ENCODE peak calls at places on chromosome 19, in seven cellular contexts. M, I, K, T, N, Y and G are unnamed samples.

GRCh38 chr19:46713781-46714522 is 3.0 kb downstream of the PRKD2 start:
- DNase-seq in M (peak), I (peak), K (peak), T (peak), N (peak), Y (peak), G (peak)

GRCh38 chr19:36060430-36060829 is 5.7 kb downstream of the WDR62 start:
- DNase-seq in M (peak), I (no peak), K (no peak), T (peak), N (peak), Y (peak), G (no peak)

GRCh38 chr19:8242212-8242821 is 33.1 kb downstream of the CERS4 start:
- DNase-seq in M (peak), I (no peak), K (no peak), T (no peak), N (no peak), Y (no peak), G (peak)

GRCh38 chr19:56671613-56671994 is at the start of gene ZNF835:
- DNase-seq in M (peak), I (peak), K (peak), T (peak), N (peak), Y (peak), G (peak)

GRCh38 chr19:35903550-35904179 is 1.3 kb downstream of the HCST start:
- DNase-seq in M (peak), I (peak), K (peak), T (peak), N (peak), Y (peak), G (peak)

GRCh38 chr19:39677931-39678889 is 22.5 kb downstream of the LGALS16 start:
- DNase-seq in M (no peak), I (no peak), K (no peak), T (peak), N (no peak), Y (peak), G (no peak)

GRCh38 chr19:41431426-41432386 is 4.5 kb upstream of the B3GNT8 start:
- DNase-seq in M (peak), I (no peak), K (no peak), T (peak), N (peak), Y (peak), G (no peak)

GRCh38 chr19:46954502-46955004 is 65.1 kb upstream of the NPAS1 start:
- DNase-seq in M (no peak), I (no peak), K (no peak), T (no peak), N (no peak), Y (no peak), G (no peak)

GRCh38 chr19:36916991-36917390 is 859 bp downstream of the ZNF568 start:
- DNase-seq in M (peak), I (no peak), K (no peak), T (no peak), N (peak), Y (no peak), G (no peak)

GRCh38 chr19:16429066-16429758 is 42.6 kb downstream of the EPS15L1 start:
- DNase-seq in M (no peak), I (no peak), K (no peak), T (peak), N (no peak), Y (peak), G (no peak)

GRCh38 chr19:18086590-18087138 is at the start of gene IL12RB1:
- DNase-seq in M (no peak), I (no peak), K (no peak), T (peak), N (peak), Y (no peak), G (no peak)

GRCh38 chr19:1362385-1363257 is 21.1 kb upstream of the NDUFS7 start:
- DNase-seq in M (no peak), I (no peak), K (no peak), T (no peak), N (no peak), Y (no peak), G (no peak)

GRCh38 chr19:19488875-19489690 is 26.3 kb downstream of the TSSK6 start:
- DNase-seq in M (peak), I (peak), K (peak), T (peak), N (peak), Y (peak), G (peak)

GRCh38 chr19:37874784-37875183 is 31.6 kb downstream of the WDR87 start:
- DNase-seq in M (no peak), I (no peak), K (no peak), T (no peak), N (no peak), Y (no peak), G (no peak)

GRCh38 chr19:10968527-10969081 is 7.8 kb downstream of the SMARCA4 start:
- DNase-seq in M (no peak), I (no peak), K (no peak), T (no peak), N (no peak), Y (no peak), G (no peak)

GRCh38 chr19:46975918-46976782 is 43.5 kb upstream of the NPAS1 start:
- DNase-seq in M (no peak), I (no peak), K (peak), T (peak), N (no peak), Y (peak), G (no peak)

GRCh38 chr19:19115954-19116353 is 22.3 kb downstream of the TMEM161A start:
- DNase-seq in M (peak), I (no peak), K (no peak), T (peak), N (peak), Y (peak), G (no peak)

GRCh38 chr19:11166281-11167142 is 10.9 kb upstream of the SPC24 start:
- DNase-seq in M (no peak), I (no peak), K (peak), T (no peak), N (no peak), Y (peak), G (no peak)

GRCh38 chr19:33470686-33471085 is 50.9 kb downstream of the PEPD start:
- DNase-seq in M (no peak), I (no peak), K (peak), T (no peak), N (no peak), Y (no peak), G (no peak)

GRCh38 chr19:8512115-8512967 is 1.6 kb downstream of the ZNF414 start:
- DNase-seq in M (no peak), I (no peak), K (no peak), T (no peak), N (peak), Y (no peak), G (no peak)

GRCh38 chr19:3790209-3790734 is 4.1 kb upstream of the MATK start:
- DNase-seq in M (no peak), I (no peak), K (no peak), T (no peak), N (no peak), Y (no peak), G (no peak)

GRCh38 chr19:3793799-3794198 is 7.6 kb upstream of the MATK start:
- DNase-seq in M (no peak), I (no peak), K (no peak), T (no peak), N (no peak), Y (no peak), G (no peak)

GRCh38 chr19:3788991-3789778 is 3.0 kb upstream of the MATK start:
- DNase-seq in M (no peak), I (no peak), K (no peak), T (no peak), N (peak), Y (no peak), G (no peak)

GRCh38 chr19:3792114-3792513 is 5.9 kb upstream of the MATK start:
- DNase-seq in M (no peak), I (no peak), K (no peak), T (no peak), N (no peak), Y (no peak), G (no peak)

DNA sequence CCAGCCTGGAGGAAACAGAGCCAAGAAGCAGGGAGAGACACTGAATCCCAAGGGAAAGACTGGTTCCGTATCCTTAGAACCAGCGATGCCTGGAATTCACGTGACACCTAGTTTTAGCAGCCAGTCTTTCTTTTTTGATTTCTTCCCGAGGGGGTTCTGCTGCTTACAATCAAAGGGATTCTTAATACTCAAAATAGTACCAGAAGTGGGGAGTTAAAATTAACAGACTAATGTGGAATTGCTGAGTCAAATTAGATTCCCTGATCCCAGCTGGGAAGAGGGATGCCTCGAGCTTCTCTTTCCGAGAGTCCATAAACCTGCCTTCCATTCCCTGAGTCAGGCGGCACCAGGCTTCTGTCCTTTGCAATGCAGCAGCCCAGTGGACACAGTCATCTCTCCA is 4.8 kb upstream of the MATK start:
- DNase-seq in M (no peak), I (no peak), K (no peak), T (no peak), N (no peak), Y (no peak), G (no peak)
- TF ChIP-seq CTCF in M (no peak), I (no peak), K (no peak), T (no peak), N (no peak), Y (no peak), G (no peak)

GRCh38 chr19:51036519-51036918 is 1.7 kb upstream of the KLK12 start:
- DNase-seq in M (no peak), I (no peak), K (no peak), T (no peak), N (no peak), Y (no peak), G (no peak)
- TF ChIP-seq CTCF in M (no peak), I (no peak), K (no peak), T (no peak), N (no peak), Y (no peak), G (no peak)

DNA sequence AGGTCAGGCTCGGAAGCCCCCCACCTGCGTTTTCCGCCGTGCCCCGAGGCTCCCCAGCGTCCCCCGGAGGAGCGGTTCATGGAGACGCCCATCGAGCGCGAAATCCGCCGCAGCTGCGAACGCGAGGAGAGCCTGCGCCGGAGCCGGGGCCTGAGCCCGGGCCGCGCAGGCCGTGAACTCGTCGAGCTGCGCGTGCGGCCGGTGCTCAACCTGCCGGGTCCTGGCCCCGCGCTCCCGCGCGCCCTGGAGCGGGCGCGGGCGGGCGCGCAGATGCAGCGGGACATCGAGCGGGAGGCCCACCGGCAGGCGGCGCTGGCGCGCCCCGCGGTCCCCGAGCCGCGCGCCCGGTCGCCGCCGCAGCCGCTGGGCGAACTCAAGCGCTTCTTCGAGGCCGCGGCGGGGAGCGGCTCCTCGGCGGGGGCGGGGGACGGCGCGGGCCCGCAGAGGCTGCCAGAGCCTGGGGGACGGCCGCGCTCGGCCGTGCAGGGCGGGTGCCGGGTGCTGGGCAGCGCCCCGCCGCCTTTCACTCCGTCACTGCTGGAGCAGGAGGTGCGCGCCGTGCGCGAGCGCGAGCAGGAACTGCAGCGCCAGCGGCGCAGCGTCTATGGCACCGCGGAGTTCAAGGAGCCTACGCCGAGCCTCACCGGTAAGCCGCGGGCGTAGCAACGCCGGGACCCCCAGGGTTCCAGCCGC is 792 bp downstream of the MISP3 start:
- DNase-seq in M (peak), I (no peak), K (no peak), T (peak), N (peak), Y (peak), G (no peak)
- TF ChIP-seq CTCF in M (peak), I (peak), K (no peak), T (peak), N (peak), Y (no peak), G (peak)

DNA sequence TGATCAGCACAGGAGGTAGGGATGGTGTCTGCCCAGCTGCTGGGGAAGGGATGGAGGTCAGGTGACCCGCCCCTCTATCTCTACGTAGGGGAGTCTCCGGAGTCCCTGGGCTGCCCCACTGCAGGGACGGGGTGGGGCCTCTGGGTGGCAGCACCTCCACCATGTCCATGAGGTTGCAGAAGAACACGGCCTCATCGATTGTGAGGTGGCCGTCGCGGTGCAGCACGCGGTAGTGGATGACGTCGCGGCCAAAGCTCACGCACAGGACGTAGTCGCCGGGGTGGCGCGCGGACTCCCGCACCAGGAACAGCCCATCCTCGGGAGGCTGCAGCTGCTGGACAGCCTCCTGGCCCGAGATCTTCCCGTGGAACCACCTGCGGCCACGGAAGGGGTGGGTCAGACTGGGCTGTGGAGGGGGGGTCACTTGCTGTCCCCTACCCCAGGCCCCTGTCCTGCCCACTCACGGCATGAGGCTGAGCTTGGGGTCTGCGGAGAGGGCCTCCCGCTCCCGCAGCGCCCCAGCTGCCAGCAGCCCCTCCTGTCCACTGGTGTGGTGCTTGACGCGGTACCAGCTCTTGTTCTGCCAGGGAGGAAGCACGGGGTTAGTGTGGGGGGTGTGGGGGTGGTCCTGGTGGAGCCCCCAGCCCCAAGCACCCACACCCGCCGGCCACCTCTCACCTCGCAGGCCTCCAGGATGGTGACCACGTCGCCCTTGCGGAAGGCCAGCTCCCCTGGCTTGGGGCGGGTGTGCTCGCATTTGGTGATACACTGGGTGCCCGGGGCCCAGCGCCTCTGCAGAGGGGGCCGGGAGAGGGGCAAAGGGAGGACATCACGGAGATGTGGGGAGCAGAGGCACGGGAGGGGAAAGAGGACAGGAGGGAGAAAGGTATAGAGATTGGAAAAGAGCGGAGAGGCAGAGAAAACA is 2.3 kb downstream of the MATK start:
- DNase-seq in M (no peak), I (no peak), K (no peak), T (no peak), N (peak), Y (no peak), G (no peak)
- TF ChIP-seq CTCF in M (no peak), I (no peak), K (no peak), T (no peak), N (peak), Y (peak), G (peak)